ENCODE peak calls at places on chromosomes 7 and 10, in four cellular contexts. One of them, this sample, is unnamed.

GRCh38 chr7:30922596-30922995 is 10.9 kb downstream of the AQP1 start:
- DNase-seq in GM12878: no peak
- DNase-seq in K562: no peak
- DNase-seq in SK-N-SH: peak
- DNase-seq in this sample: no peak

GRCh38 chr7:92461027-92462003 is 14.0 kb downstream of the GATAD1 start:
- DNase-seq in GM12878: no peak
- DNase-seq in K562: peak
- DNase-seq in SK-N-SH: peak
- DNase-seq in this sample: peak

GRCh38 chr7:42218248-42218647 is 18.8 kb downstream of the GLI3 start:
- DNase-seq in GM12878: no peak
- DNase-seq in K562: no peak
- DNase-seq in SK-N-SH: no peak
- DNase-seq in this sample: no peak

GRCh38 chr7:48301201-48301600 is 129.9 kb downstream of the ABCA13 start:
- DNase-seq in GM12878: no peak
- DNase-seq in K562: no peak
- DNase-seq in SK-N-SH: no peak
- DNase-seq in this sample: no peak

GRCh38 chr10:13672505-13672904 is 85.7 kb downstream of the PRPF18 start:
- DNase-seq in GM12878: no peak
- DNase-seq in K562: no peak
- DNase-seq in SK-N-SH: no peak
- DNase-seq in this sample: no peak

GRCh38 chr7:139731802-139732470 is 45.9 kb downstream of the HIPK2 start:
- DNase-seq in GM12878: no peak
- DNase-seq in K562: no peak
- DNase-seq in SK-N-SH: no peak
- DNase-seq in this sample: peak

GRCh38 chr7:66379761-66380160 is 174.6 kb downstream of the TPST1 start:
- DNase-seq in GM12878: no peak
- DNase-seq in K562: no peak
- DNase-seq in SK-N-SH: no peak
- DNase-seq in this sample: no peak

GRCh38 chr7:1533569-1534329 is 3.2 kb downstream of the MAFK start:
- DNase-seq in GM12878: no peak
- DNase-seq in K562: peak
- DNase-seq in SK-N-SH: peak
- DNase-seq in this sample: peak

GRCh38 chr7:31122649-31123058 is 70.5 kb downstream of the ADCYAP1R1 start:
- DNase-seq in GM12878: no peak
- DNase-seq in K562: peak
- DNase-seq in SK-N-SH: peak
- DNase-seq in this sample: peak

GRCh38 chr10:84328303-84329093 is at the start of gene CCSER2:
- DNase-seq in GM12878: no peak
- DNase-seq in K562: peak
- DNase-seq in SK-N-SH: peak
- DNase-seq in this sample: peak

GRCh38 chr7:18497800-18498199 is 2.3 kb downstream of the HDAC9 start:
- DNase-seq in GM12878: no peak
- DNase-seq in K562: no peak
- DNase-seq in SK-N-SH: no peak
- DNase-seq in this sample: no peak

GRCh38 chr10:17053513-17053912 is 76.1 kb downstream of the CUBN start:
- DNase-seq in GM12878: no peak
- DNase-seq in K562: no peak
- DNase-seq in SK-N-SH: no peak
- DNase-seq in this sample: no peak
- TF ChIP-seq CHD2 in GM12878: no peak
- TF ChIP-seq CHD2 in K562: no peak
- TF ChIP-seq CHD2 in SK-N-SH: no peak
- TF ChIP-seq CHD2 in this sample: no peak

DNA sequence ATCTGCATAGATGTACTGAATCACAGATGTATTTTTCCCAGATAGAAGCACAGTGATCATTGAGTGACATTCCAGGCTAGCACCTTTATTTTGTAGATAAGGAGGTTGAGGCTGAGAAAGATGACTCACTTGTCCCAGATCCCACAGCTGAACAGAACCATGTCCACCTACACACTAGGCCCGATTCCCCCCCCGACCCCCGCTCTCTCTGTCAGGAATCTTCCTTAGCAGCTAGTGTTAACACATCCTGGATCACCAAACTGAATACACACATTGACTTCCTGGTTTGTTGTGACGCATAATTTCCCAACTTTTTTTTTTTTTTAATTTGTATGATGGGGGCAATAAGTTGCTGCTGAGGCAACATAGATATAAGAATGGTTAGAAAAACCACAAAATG is 5.2 kb downstream of the SFMBT2 start:
- DNase-seq in GM12878: no peak
- DNase-seq in K562: peak
- DNase-seq in SK-N-SH: no peak
- DNase-seq in this sample: no peak
- TF ChIP-seq RCOR1 in GM12878: no peak
- TF ChIP-seq RCOR1 in K562: no peak
- TF ChIP-seq RCOR1 in SK-N-SH: no peak
- TF ChIP-seq RCOR1 in this sample: no peak

GRCh38 chr10:120336910-120337540 is 120.0 kb upstream of the PLPP4 start:
- DNase-seq in GM12878: no peak
- DNase-seq in K562: peak
- DNase-seq in SK-N-SH: peak
- DNase-seq in this sample: peak
- TF ChIP-seq CHD2 in GM12878: no peak
- TF ChIP-seq CHD2 in K562: no peak
- TF ChIP-seq CHD2 in SK-N-SH: no peak
- TF ChIP-seq CHD2 in this sample: no peak

DNA sequence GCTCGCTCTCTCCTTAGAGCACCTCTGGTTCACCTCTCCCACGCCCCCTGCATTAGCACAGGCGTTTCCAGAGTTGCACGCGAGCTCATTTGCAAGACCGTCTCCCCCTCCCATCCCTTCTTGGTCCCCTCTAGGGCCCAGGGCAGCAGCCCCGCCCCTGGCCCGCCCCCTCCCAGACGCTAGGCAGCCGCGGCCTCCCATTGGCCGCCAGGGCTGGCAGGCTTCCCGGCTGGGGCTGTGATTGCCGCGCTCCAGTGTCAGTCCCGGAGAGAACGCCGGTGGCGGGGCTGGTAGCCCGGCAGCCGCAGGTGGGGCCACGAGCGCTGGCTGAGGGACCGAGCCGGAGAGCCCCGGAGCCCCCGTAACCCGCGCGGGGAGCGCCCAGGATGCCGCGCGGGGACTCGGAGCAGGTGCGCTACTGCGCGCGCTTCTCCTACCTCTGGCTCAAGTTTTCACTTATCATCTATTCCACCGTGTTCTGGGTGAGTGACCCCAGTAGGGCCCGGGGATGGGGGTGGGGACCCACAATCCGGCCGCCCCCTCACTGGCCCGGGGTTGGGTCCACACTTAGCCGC is at the start of gene TSPAN15:
- DNase-seq in GM12878: peak
- DNase-seq in K562: peak
- DNase-seq in SK-N-SH: peak
- DNase-seq in this sample: peak
- TF ChIP-seq RCOR1 in GM12878: no peak
- TF ChIP-seq RCOR1 in K562: no peak
- TF ChIP-seq RCOR1 in SK-N-SH: no peak
- TF ChIP-seq RCOR1 in this sample: no peak